ENCODE peak calls at places on chromosomes 11 and 22, in seven cellular contexts. O, H, E, C, U, K and Y are unnamed samples.

GRCh38 chr22:38126928-38127668 is 16.6 kb upstream of the BAIAP2L2 start:
- DNase-seq in U (no peak), C (no peak), E (no peak), O (no peak), K (no peak), H (no peak), Y (peak; percentile 82)

GRCh38 chr11:29351301-29351873 is 665.4 kb downstream of the KCNA4 start:
- DNase-seq in C (no peak), E (no peak), U (no peak), K (no peak), H (no peak), O (no peak), Y (no peak)

GRCh38 chr22:28885939-28886338 is 2.6 kb downstream of the ZNRF3 start:
- DNase-seq in H (no peak), E (no peak), C (no peak), U (no peak), O (no peak), K (no peak), Y (no peak)

GRCh38 chr11:75797796-75798195 is 17.2 kb upstream of the UVRAG start:
- DNase-seq in K (no peak), C (no peak), E (no peak), O (no peak), H (no peak), U (no peak), Y (no peak)

GRCh38 chr22:25364736-25365241 is 145.3 kb downstream of the CRYBB2 start:
- DNase-seq in E (no peak), K (no peak), O (no peak), C (no peak), H (no peak), U (no peak), Y (no peak)

GRCh38 chr11:122665882-122666281 is 10.4 kb downstream of the UBASH3B start:
- DNase-seq in U (no peak), E (no peak), K (no peak), O (no peak), H (no peak), C (no peak), Y (no peak)

GRCh38 chr22:38748487-38749136 is 7.2 kb downstream of the SUN2 start:
- DNase-seq in K (no peak), H (no peak), E (no peak), U (no peak), C (no peak), O (no peak), Y (no peak)

GRCh38 chr11:2717561-2717960 is 17.8 kb upstream of the KCNQ1OT1 start:
- DNase-seq in O (no peak), H (no peak), E (no peak), U (no peak), C (no peak), K (no peak), Y (no peak)

GRCh38 chr11:112363527-112363926 is 102.9 kb upstream of the PLET1 start:
- DNase-seq in H (no peak), O (no peak), E (peak; percentile 73), K (no peak), U (no peak), C (no peak), Y (no peak)

GRCh38 chr11:10476342-10476741 is 21.3 kb downstream of the AMPD3 start:
- DNase-seq in H (no peak), E (no peak), O (no peak), C (no peak), K (no peak), U (no peak), Y (no peak)

GRCh38 chr22:37525073-37525745 is 6.0 kb upstream of the CARD10 start:
- DNase-seq in H (no peak), C (peak; percentile 60), E (peak; percentile 75), K (peak; percentile 36), O (no peak), U (peak; percentile 72), Y (no peak)

GRCh38 chr11:117218133-117218915 is 13.5 kb downstream of the PCSK7 start:
- DNase-seq in U (no peak), K (no peak), E (peak; percentile 47), C (no peak), O (no peak), H (no peak), Y (no peak)

GRCh38 chr11:72254299-72254993 is 10.5 kb upstream of the PHOX2A start:
- DNase-seq in U (no peak), O (no peak), K (no peak), C (no peak), H (no peak), E (no peak), Y (no peak)